ENCODE peak calls at places on chromosome 3, in eight cellular contexts. E is retinal pigment epithelial cell; J is RWPE1; D is activated CD8-positive, alpha-beta T cell treated with anti-CD3 and anti-CD28 coated beads for 36 hours; I is GM20000; A is HFFc6; T is brain microvascular endothelial cell; R is IMR-90. F is an unnamed sample.

GRCh38 chr3:190320594-190321362 is 1.5 kb downstream of the CLDN1 start:
- DNase-seq in E (no peak), J (no peak), D (no peak), I (no peak), A (no peak), T (no peak), R (no peak), F (no peak)

GRCh38 chr3:169667710-169668080 is 4.2 kb upstream of the MECOM start:
- DNase-seq in E (no peak), J (no peak), D (no peak), I (no peak), A (no peak), T (no peak), R (no peak), F (no peak)

GRCh38 chr3:181985386-181985785 is 273.7 kb downstream of the SOX2 start:
- DNase-seq in E (no peak), J (no peak), D (no peak), I (no peak), A (no peak), T (no peak), R (no peak), F (no peak)

GRCh38 chr3:20123121-20123652 is 62.8 kb downstream of the SGO1 start:
- DNase-seq in E (no peak), J (no peak), D (no peak), I (no peak), A (no peak), T (no peak), R (no peak), F (no peak)

GRCh38 chr3:45988804-45989203 is 6.8 kb downstream of the FYCO1 start:
- DNase-seq in E (no peak), J (peak), D (no peak), I (no peak), A (peak), T (peak), R (peak), F (no peak)

GRCh38 chr3:58009026-58009748 is 965 bp downstream of the FLNB start:
- DNase-seq in E (no peak), J (no peak), D (peak), I (peak), A (no peak), T (no peak), R (no peak), F (no peak)

GRCh38 chr3:140756240-140757016 is 78.6 kb downstream of the TRIM42 start:
- DNase-seq in E (no peak), J (no peak), D (no peak), I (peak), A (no peak), T (no peak), R (no peak), F (no peak)

GRCh38 chr3:42012378-42012934 is 50.6 kb upstream of the ULK4 start:
- DNase-seq in E (no peak), J (no peak), D (peak), I (no peak), A (no peak), T (no peak), R (no peak), F (no peak)

GRCh38 chr3:17023006-17023664 is 138.4 kb downstream of the PLCL2 start:
- DNase-seq in E (no peak), J (no peak), D (peak), I (peak), A (no peak), T (no peak), R (peak), F (no peak)

GRCh38 chr3:196016485-196016884 is 65.4 kb downstream of the TFRC start:
- DNase-seq in E (peak), J (peak), D (peak), I (no peak), A (peak), T (peak), R (peak), F (no peak)

GRCh38 chr3:186622651-186623310 is 9.9 kb downstream of the AHSG start:
- DNase-seq in E (no peak), J (no peak), D (no peak), I (no peak), A (no peak), T (no peak), R (no peak), F (no peak)

GRCh38 chr3:118990818-118991560 is 43.7 kb downstream of the IGSF11 start:
- DNase-seq in E (no peak), J (no peak), D (no peak), I (no peak), A (no peak), T (no peak), R (no peak), F (no peak)

GRCh38 chr3:185460719-185461350 is 38.0 kb downstream of the TMEM41A start:
- DNase-seq in E (peak), J (peak), D (no peak), I (peak), A (peak), T (no peak), R (peak), F (no peak)

DNA sequence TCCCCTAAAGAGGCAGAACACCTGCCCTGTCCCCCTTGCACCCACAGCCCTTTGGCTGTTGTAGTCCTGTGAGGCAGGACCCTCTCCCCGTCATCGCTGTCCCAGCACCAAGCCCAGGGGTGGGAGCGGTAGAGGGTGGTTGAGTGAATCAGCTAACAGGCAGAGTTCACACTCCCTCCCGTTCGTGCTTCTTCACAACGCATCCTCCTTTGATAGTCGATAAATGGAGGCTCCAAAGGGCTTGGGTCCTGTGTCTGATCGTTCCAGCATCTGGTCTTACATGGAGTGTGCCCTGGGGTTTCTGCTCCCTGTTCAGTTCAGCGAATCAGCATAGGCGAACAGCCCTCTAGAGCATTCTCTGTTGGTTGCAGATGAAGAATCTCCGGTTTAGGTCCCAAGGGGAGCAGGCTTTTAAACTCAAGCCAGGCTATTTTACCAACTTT is 820 bp upstream of the HMCES start:
- DNase-seq in E (no peak), J (no peak), D (no peak), I (peak), A (no peak), T (peak), R (peak), F (no peak)
- TF ChIP-seq CTCF in E (no peak), J (no peak), D (no peak), I (no peak), A (no peak), T (no peak), R (no peak), F (no peak)

GRCh38 chr3:78820497-78820896 is 947.3 kb downstream of the ROBO1 start:
- DNase-seq in E (no peak), J (no peak), D (no peak), I (no peak), A (no peak), T (no peak), R (no peak), F (no peak)
- TF ChIP-seq CTCF in E (no peak), J (no peak), D (no peak), I (no peak), A (no peak), T (no peak), R (no peak), F (no peak)

DNA sequence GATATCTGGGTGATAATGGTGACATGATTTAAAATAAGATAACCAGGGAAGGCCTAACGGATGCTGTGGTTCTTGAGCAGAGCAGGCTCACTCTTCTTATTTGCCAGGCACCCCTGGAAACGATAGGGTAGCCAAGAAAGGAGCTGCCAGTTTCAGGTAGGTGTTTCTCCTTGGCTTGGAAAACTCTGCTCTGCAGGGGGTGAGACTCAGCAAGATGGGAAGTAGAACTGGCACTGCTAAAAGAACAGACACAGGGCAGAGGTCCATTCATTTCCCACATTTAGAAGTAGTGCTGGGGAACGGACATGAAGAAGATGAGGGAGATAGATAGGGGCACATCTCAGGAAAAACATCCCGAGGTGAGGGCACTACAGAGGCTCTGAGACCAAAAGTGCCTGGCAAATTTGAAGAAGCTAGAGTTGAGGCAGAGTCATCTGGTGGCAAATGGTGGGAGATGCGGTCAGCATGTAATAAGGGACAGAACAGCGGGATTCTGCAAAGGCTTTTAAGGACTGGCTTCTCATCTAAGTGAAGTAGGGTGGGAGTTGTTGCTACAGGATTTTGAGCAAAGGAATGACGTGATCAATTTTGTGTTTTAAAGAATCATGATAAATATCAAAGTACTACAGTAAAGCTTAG is 323.4 kb upstream of the PLSCR5 start:
- DNase-seq in E (no peak), J (no peak), D (no peak), I (no peak), A (no peak), T (no peak), R (no peak), F (no peak)
- TF ChIP-seq CTCF in E (no peak), J (no peak), D (no peak), I (no peak), A (no peak), T (no peak), R (no peak), F (no peak)

DNA sequence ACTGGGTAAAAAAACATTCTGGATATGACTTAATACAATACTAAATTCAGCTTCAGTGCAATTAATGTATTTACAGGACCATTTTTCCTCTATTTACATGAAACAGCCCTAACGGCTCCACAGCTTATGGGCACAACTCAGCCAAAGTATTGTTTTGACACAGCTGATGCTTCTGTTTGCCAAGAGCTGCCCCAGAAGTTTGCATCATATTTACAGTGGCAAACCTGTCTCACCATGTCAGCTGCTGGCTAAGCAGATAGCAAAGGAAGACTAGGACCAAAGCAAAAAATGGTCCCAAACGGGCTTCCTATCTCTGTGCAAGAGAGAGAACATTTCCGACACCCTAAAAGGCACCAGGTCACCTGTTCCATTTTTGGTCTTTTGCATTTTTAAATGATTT is 94.5 kb downstream of the ADAMTS9 start:
- DNase-seq in E (no peak), J (no peak), D (no peak), I (no peak), A (no peak), T (no peak), R (no peak), F (no peak)
- TF ChIP-seq CTCF in E (no peak), J (no peak), D (no peak), I (no peak), A (no peak), T (no peak), R (no peak), F (no peak)

GRCh38 chr3:99817437-99818240 is at the start of gene CMSS1:
- DNase-seq in E (peak), J (peak), D (peak), I (peak), A (peak), T (peak), R (peak), F (peak)
- TF ChIP-seq CTCF in E (peak), J (peak), D (no peak), I (no peak), A (peak), T (peak), R (peak), F (peak)

GRCh38 chr3:78879516-78879860 is 888.3 kb downstream of the ROBO1 start:
- DNase-seq in E (peak), J (no peak), D (no peak), I (no peak), A (no peak), T (no peak), R (no peak), F (no peak)

GRCh38 chr3:78875851-78876250 is 891.9 kb downstream of the ROBO1 start:
- DNase-seq in E (no peak), J (no peak), D (no peak), I (no peak), A (no peak), T (no peak), R (peak), F (no peak)

GRCh38 chr3:78880588-78881461 is 887.0 kb downstream of the ROBO1 start:
- DNase-seq in E (no peak), J (no peak), D (no peak), I (no peak), A (no peak), T (no peak), R (no peak), F (no peak)

GRCh38 chr3:78878011-78878410 is 889.8 kb downstream of the ROBO1 start:
- DNase-seq in E (no peak), J (no peak), D (no peak), I (no peak), A (peak), T (no peak), R (peak), F (no peak)

GRCh38 chr3:78878789-78879515 is 888.8 kb downstream of the ROBO1 start:
- DNase-seq in E (no peak), J (no peak), D (no peak), I (no peak), A (no peak), T (no peak), R (no peak), F (no peak)
- TF ChIP-seq CTCF in E (no peak), J (no peak), D (no peak), I (no peak), A (no peak), T (no peak), R (no peak), F (no peak)

DNA sequence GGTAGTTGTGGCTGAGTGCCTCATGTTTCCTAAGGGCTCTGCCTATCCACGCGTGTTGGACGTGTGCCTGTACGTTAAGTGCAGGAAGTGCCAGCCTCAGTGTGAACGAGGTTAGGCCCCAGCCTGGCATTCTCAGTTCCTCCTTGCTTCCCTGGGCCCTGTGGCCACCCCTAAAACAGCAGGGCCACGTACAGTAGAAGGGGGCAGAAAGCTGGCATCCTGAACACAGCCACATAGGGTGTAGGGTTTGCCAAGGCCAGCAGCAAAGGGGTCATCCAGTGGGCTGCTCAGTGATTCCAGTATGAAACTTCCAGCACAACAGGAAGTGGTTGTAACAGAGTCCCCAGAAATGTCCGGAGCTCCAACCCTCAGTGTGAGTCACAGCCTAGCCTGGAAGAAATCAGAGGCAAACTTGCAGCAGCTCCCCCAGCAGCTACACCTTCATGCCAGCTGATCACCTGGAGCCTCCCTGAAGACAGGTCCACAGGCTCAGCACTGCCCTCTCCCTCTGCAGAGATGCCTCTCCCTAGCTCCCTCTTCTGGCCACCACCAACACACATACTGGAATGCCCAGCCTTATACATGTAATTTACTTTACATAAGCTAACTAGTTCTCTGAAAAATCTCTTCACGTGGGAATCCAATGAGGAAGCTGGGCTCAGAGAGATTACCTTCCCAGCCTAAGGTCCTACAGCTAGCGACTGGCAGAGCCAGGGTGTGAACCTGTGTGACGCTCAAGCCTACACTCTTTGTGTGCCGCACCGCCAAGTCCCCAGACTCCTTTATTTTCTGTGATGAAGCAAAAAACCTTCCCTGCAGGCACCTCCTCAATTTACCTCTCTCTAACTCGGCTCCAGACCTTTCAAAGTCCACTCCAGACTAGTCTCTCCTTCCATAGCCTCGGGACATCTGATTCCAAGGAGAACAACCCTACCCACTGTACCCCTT is 26.6 kb downstream of the ILDR1 start:
- DNase-seq in E (no peak), J (peak), D (peak), I (peak), A (peak), T (peak), R (peak), F (peak)
- TF ChIP-seq CTCF in E (peak), J (no peak), D (peak), I (peak), A (peak), T (peak), R (peak), F (peak)

DNA sequence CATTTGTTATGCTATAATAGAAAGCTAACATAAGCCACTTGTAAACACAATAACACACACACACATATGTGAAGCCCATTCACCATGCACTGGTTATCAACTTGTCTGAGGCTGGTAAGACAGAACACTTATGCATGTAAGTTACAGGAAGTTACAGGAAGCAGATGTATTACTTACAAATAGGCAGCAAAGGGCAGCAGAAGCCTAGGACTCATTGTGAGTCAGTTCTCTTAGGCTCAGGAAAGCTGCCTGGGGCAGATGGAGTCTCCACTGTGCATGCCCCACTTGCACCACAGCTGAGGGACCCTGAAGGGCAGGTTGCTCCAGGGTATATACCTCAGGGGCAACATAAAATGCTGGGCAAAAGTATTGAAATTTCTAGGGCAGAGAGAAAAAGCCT is 748.8 kb upstream of the CCDC54 start:
- DNase-seq in E (no peak), J (no peak), D (no peak), I (no peak), A (peak), T (peak), R (peak), F (no peak)
- TF ChIP-seq CTCF in E (no peak), J (no peak), D (no peak), I (no peak), A (peak), T (peak), R (peak), F (no peak)

GRCh38 chr3:96706517-96706916 is 107.9 kb upstream of the EPHA6 start:
- DNase-seq in E (no peak), J (no peak), D (no peak), I (no peak), A (no peak), T (no peak), R (no peak), F (no peak)

GRCh38 chr3:96700322-96701315 is 113.8 kb upstream of the EPHA6 start:
- DNase-seq in E (no peak), J (no peak), D (no peak), I (no peak), A (no peak), T (no peak), R (no peak), F (no peak)
- TF ChIP-seq CTCF in E (peak), J (no peak), D (no peak), I (no peak), A (no peak), T (peak), R (no peak), F (no peak)